ENCODE peak calls at places on chromosome 20, in four cellular contexts. Z, P, K and B are unnamed samples.

GRCh38 chr20:36908603-36909002 is 32.7 kb downstream of the TLDC2 start:
- DNase-seq in K (no peak), Z (no peak), P (no peak), B (no peak)

GRCh38 chr20:7302256-7302655 is 534.8 kb downstream of the BMP2 start:
- DNase-seq in P (no peak), Z (no peak), K (no peak), B (no peak)

GRCh38 chr20:6074145-6074561 is 20.3 kb upstream of the LRRN4 start:
- DNase-seq in P (peak; percentile 88), K (no peak), Z (no peak), B (no peak)

GRCh38 chr20:21090112-21090737 is 15.9 kb downstream of the LINC00237 start:
- DNase-seq in K (no peak), Z (no peak), P (no peak), B (no peak)

GRCh38 chr20:38421915-38422314 is 13.2 kb downstream of the SNHG17 start:
- DNase-seq in K (no peak), P (no peak), Z (no peak), B (no peak)

GRCh38 chr20:36569847-36570429 is 3.5 kb upstream of the TGIF2 start:
- DNase-seq in P (no peak), Z (no peak), K (no peak), B (no peak)

GRCh38 chr20:37932919-37933318 is 30.0 kb downstream of the VSTM2L start:
- DNase-seq in K (no peak), P (no peak), Z (no peak), B (no peak)

GRCh38 chr20:49712918-49713778 is 530 bp downstream of the B4GALT5 start:
- DNase-seq in K (peak; percentile 61), Z (no peak), P (no peak), B (peak; percentile 87)

GRCh38 chr20:20733943-20734342 is 21.5 kb upstream of the RALGAPA2 start:
- DNase-seq in P (no peak), K (no peak), Z (no peak), B (no peak)

GRCh38 chr20:20459726-20460125 is 91.8 kb downstream of the INSM1 start:
- DNase-seq in Z (no peak), K (no peak), P (no peak), B (no peak)

GRCh38 chr20:9617062-9617461 is 102.7 kb downstream of the LAMP5 start:
- DNase-seq in K (peak; percentile 48), Z (no peak), P (peak; percentile 67), B (peak; percentile 53)

GRCh38 chr20:36975085-36975829 is 23.7 kb upstream of the SAMHD1 start:
- DNase-seq in Z (no peak), K (no peak), P (no peak), B (no peak)

GRCh38 chr20:32484221-32485125 is 100.7 kb downstream of the NOL4L start:
- DNase-seq in P (no peak), Z (no peak), K (peak; percentile 71), B (no peak)

GRCh38 chr20:54474866-54475265 is 527 bp upstream of the DOK5 start:
- DNase-seq in Z (no peak), K (no peak), P (no peak), B (no peak)

GRCh38 chr20:35368616-35369423 is 43.0 kb downstream of the UQCC1 start:
- DNase-seq in P (no peak), K (no peak), Z (no peak), B (no peak)

GRCh38 chr20:44596010-44596409 is 13.6 kb downstream of the PKIG start:
- DNase-seq in K (no peak), P (no peak), Z (no peak), B (no peak)

GRCh38 chr20:15637971-15638754 is 935.1 kb downstream of the KIF16B start:
- DNase-seq in K (no peak), Z (no peak), P (no peak), B (no peak)

GRCh38 chr20:14918281-14918680 is 580.9 kb upstream of the FLRT3 start:
- DNase-seq in K (no peak), P (no peak), Z (no peak), B (no peak)

GRCh38 chr20:5996765-5997164 is 46.3 kb downstream of the MCM8 start:
- DNase-seq in Z (no peak), K (no peak), P (no peak), B (no peak)

GRCh38 chr20:52019313-52019712 is 172.3 kb downstream of the ZFP64 start:
- DNase-seq in P (no peak), K (no peak), Z (no peak), B (no peak)

GRCh38 chr20:52305843-52306242 is 114.3 kb upstream of the ZFP64 start:
- DNase-seq in K (no peak), Z (no peak), P (no peak), B (no peak)

GRCh38 chr20:43220612-43221011 is 30.9 kb upstream of the PTPRT start:
- DNase-seq in P (no peak), Z (no peak), K (no peak), B (no peak)

GRCh38 chr20:24619212-24619611 is 149.8 kb downstream of the SYNDIG1 start:
- DNase-seq in P (no peak), Z (no peak), K (no peak), B (no peak)
- H3K4me3 ChIP-seq in P (no peak overlapping the region), Z (no peak overlapping the region), K (no peak overlapping the region), B (no peak overlapping the region)

GRCh38 chr20:1265226-1265915 is 723 bp upstream of the SNPH start:
- DNase-seq in K (no peak), P (no peak), Z (no peak), B (no peak)

GRCh38 chr20:1265916-1266166 is 253 bp upstream of the SNPH start:
- DNase-seq in Z (no peak), K (no peak), P (no peak), B (no peak)

GRCh38 chr20:1267161-1267560 is 1.1 kb downstream of the SNPH start:
- DNase-seq in P (no peak), Z (no peak), K (no peak), B (no peak)

GRCh38 chr20:1267809-1268374 is 1.8 kb downstream of the SNPH start:
- DNase-seq in Z (no peak), K (no peak), P (no peak), B (no peak)

DNA sequence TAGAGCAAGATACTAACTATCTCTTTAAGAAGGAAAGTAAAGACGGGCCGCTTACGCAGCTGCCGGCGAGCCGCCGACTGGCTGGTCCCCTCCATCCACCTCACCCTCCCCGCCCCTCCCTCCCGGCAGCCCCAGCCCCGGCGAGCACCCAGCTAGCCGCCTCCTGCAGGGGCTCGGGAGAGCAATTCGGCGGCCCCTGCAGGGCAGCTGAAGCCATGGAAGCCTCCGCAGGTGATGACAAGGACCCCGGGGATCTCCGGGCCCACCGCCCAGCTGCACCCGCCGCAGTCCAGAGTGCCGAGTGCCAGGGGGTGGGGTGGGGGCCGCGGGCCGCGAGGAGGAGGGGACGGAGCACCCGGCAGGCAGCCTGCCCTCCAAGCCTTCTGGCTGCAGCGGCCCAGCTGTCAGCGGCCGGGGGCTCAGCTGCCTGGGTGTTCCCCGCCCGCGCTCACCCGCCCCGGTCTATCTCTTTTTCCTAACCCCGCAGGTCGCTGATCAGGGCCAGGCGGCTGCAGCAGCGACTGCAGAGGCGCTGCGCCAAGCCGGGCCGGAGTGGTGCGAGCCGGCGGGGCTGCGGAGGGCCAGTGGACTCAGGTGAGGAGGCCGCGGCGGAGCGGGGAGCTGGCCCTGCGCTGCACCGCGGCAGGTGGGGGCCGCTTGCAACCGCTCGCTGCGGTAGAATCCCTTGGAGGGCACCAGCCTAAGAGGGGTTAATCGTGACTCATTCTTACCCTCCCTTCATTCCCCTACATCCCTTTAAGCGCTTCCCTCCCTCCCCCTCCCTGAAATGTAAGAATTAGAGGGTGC is at the start of gene SNPH:
- DNase-seq in Z (no peak), K (peak; percentile 58), P (no peak), B (peak; percentile 90)
- TF ChIP-seq CTCF in Z (no peak), K (no peak), P (no peak), B (no peak)

GRCh38 chr20:61387204-61387958 is 135.3 kb downstream of the CDH4 start:
- DNase-seq in Z (no peak), K (peak; percentile 45), P (no peak), B (no peak)
- H3K4me3 ChIP-seq in Z (peak overlapping the region; percentile 28), K (no peak overlapping the region), P (no peak overlapping the region), B (no peak overlapping the region)

GRCh38 chr20:3710027-3710426 is 2.4 kb downstream of the SIGLEC1 start:
- DNase-seq in Z (no peak), P (no peak), K (no peak), B (no peak)
- TF ChIP-seq CTCF in Z (no peak), P (peak; percentile 26), K (no peak), B (no peak)

DNA sequence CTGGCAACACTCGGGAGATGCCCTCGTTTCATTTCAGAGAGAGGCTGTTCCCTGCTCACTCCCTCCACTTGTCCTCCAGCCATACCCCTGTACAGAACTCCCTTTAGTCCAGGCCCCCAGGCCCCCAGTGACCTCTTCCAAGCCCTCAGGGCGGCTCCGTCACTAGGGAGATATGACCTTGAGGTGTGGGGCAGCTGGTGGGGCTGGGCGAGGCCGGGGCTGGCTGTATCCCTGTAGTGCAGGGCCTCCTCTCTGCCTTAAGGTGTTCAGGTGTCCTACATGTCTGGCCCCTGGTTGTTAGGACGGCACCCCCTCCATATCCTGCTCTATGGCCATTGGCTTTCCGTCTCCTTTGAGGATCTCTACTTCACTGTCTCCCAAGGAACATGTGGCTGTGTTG is 17.4 kb upstream of the SYNDIG1 start:
- DNase-seq in K (no peak), P (no peak), Z (no peak), B (no peak)
- H3K4me3 ChIP-seq in K (no peak overlapping the region), P (no peak overlapping the region), Z (no peak overlapping the region), B (no peak overlapping the region)

GRCh38 chr20:17618673-17619013 is 48.8 kb downstream of the DSTN start:
- DNase-seq in K (no peak), Z (no peak), P (no peak), B (peak; percentile 43)

GRCh38 chr20:17616480-17617211 is 46.8 kb downstream of the DSTN start:
- DNase-seq in Z (no peak), K (peak; percentile 16), P (no peak), B (peak; percentile 64)

GRCh38 chr20:17617868-17618672 is 48.2 kb downstream of the DSTN start:
- DNase-seq in Z (peak; percentile 74), K (peak; percentile 50), P (no peak), B (peak; percentile 35)

GRCh38 chr20:17615645-17616479 is 46.0 kb downstream of the DSTN start:
- DNase-seq in P (no peak), K (peak; percentile 19), Z (no peak), B (peak; percentile 73)

GRCh38 chr20:17617212-17617867 is 47.5 kb downstream of the DSTN start:
- DNase-seq in P (peak; percentile 42), Z (peak; percentile 72), K (peak; percentile 44), B (peak; percentile 76)
- TF ChIP-seq CTCF in P (peak; percentile 84), Z (peak; percentile 96), K (peak; percentile 47), B (peak; percentile 35)

GRCh38 chr20:62816031-62816878 is 595 bp upstream of the COL9A3 start:
- DNase-seq in Z (no peak), P (no peak), K (no peak), B (no peak)
- H3K4me3 ChIP-seq in Z (peak overlapping the region; percentile 51), P (peak overlapping the region; percentile 51), K (no peak overlapping the region), B (no peak overlapping the region)

GRCh38 chr20:24437322-24438090 is 31.9 kb upstream of the SYNDIG1 start:
- DNase-seq in K (no peak), P (no peak), Z (no peak), B (no peak)

GRCh38 chr20:24431650-24432049 is 37.8 kb upstream of the SYNDIG1 start:
- DNase-seq in K (no peak), P (no peak), Z (no peak), B (no peak)

DNA sequence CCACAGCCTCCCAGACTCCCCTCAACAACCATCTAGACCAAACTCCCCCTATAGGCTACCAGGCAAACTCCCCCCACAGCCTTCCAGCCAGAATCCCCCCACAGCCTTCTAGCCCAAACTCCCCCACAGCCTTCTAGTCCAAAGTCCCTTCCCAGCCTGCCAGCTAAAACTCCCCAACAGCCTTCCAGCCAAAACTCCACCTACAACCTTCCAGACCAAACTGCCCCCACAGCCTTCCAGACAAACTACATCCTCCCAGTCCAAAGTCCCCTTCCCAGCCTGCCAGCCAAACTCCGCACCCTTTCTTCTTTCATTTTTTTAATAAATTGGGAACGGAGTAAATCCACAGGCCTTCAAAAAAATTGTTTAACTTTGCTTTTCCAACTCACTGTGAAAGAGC is 37.4 kb upstream of the SYNDIG1 start:
- DNase-seq in K (no peak), Z (no peak), P (no peak), B (no peak)
- TF ChIP-seq CTCF in K (no peak), Z (no peak), P (no peak), B (no peak)